ENCODE peak calls at places on chromosome 18, in four cellular contexts. N is brain microvascular endothelial cell, S is stomach, P is body of pancreas. L is an unnamed sample. For H3K36me3, the result is how much of the 10 kb centered on the place peaks cover.

GRCh38 chr18:57819671-57820460 is 16.8 kb upstream of the ATP8B1 start:
- DNase-seq in S (peak), P (peak), N (peak), L (peak)

GRCh38 chr18:76621184-76621583 is 126.1 kb upstream of the ZNF516 start:
- DNase-seq in S (no peak), P (no peak), N (no peak), L (no peak)

GRCh38 chr18:60446821-60447220 is 74.2 kb upstream of the MC4R start:
- DNase-seq in N (peak), P (no peak), S (no peak), L (no peak)

GRCh38 chr18:26746284-26747130 is 119.0 kb downstream of the AQP4 start:
- DNase-seq in N (no peak), P (no peak), S (no peak), L (no peak)

GRCh38 chr18:44536041-44536440 is 144.6 kb upstream of the SETBP1 start:
- DNase-seq in P (no peak), N (peak), S (no peak), L (no peak)

GRCh38 chr18:77203851-77204250 is 45.8 kb upstream of the GALR1 start:
- DNase-seq in S (no peak), N (no peak), P (no peak), L (no peak)

GRCh38 chr18:68438983-68439382 is 275.9 kb downstream of the TMX3 start:
- DNase-seq in N (no peak), P (no peak), S (no peak), L (no peak)

GRCh38 chr18:30139631-30140287 is 902.8 kb downstream of the DSC3 start:
- DNase-seq in S (no peak), N (no peak), P (no peak), L (no peak)

GRCh38 chr18:68679531-68679930 is 35.4 kb downstream of the TMX3 start:
- DNase-seq in S (no peak), N (no peak), P (no peak), L (no peak)

GRCh38 chr18:55228191-55228590 is 268.9 kb upstream of the CCDC68 start:
- DNase-seq in S (no peak), P (no peak), N (no peak), L (no peak)

GRCh38 chr18:46169464-46169941 is 65.3 kb downstream of the HAUS1 start:
- DNase-seq in S (no peak), N (peak), P (no peak), L (no peak)

GRCh38 chr18:6374935-6375529 is 39.7 kb downstream of the L3MBTL4 start:
- DNase-seq in S (no peak), P (no peak), N (no peak), L (no peak)

GRCh38 chr18:37299471-37300304 is 265.9 kb downstream of the CELF4 start:
- DNase-seq in P (peak), S (peak), N (peak), L (peak)

GRCh38 chr18:44846450-44846849 is 165.8 kb downstream of the SETBP1 start:
- DNase-seq in S (no peak), N (no peak), P (no peak), L (no peak)

GRCh38 chr18:48611196-48611595 is 72.4 kb downstream of the CTIF start:
- DNase-seq in S (no peak), N (no peak), P (no peak), L (no peak)

GRCh38 chr18:27413495-27414401 is 228.6 kb upstream of the CHST9 start:
- DNase-seq in P (no peak), N (peak), S (no peak), L (no peak)

GRCh38 chr18:28855524-28855923 is 678.6 kb upstream of the CDH2 start:
- DNase-seq in P (no peak), N (peak), S (no peak), L (no peak)

GRCh38 chr18:75607701-75608100 is 180.2 kb upstream of the SMIM21 start:
- DNase-seq in S (no peak), N (no peak), P (no peak), L (no peak)
- TF ChIP-seq CTCF in S (no peak), N (no peak), P (no peak), L (no peak)

GRCh38 chr18:32104516-32104915 is 12.8 kb downstream of the RNF138 start:
- DNase-seq in S (no peak), P (no peak), N (no peak), L (no peak)

GRCh38 chr18:32114293-32114692 is 22.6 kb downstream of the RNF138 start:
- DNase-seq in P (no peak), S (no peak), N (no peak), L (no peak)

GRCh38 chr18:32111706-32112105 is 20.0 kb downstream of the RNF138 start:
- DNase-seq in N (no peak), P (no peak), S (no peak), L (no peak)

GRCh38 chr18:32110005-32110404 is 18.3 kb downstream of the RNF138 start:
- DNase-seq in S (no peak), P (no peak), N (no peak), L (no peak)
- H3K36me3 ChIP-seq in S (under half), P (under half), N (under half), L (under half)

GRCh38 chr18:74806700-74807416 is 209.2 kb downstream of the ZNF407 start:
- DNase-seq in N (peak), S (no peak), P (no peak), L (no peak)

GRCh38 chr18:74803117-74803516 is 205.4 kb downstream of the ZNF407 start:
- DNase-seq in P (no peak), N (no peak), S (no peak), L (no peak)

GRCh38 chr18:74806073-74806472 is 208.4 kb downstream of the ZNF407 start:
- DNase-seq in P (no peak), S (peak), N (no peak), L (no peak)

GRCh38 chr18:74803769-74804168 is 206.1 kb downstream of the ZNF407 start:
- DNase-seq in S (no peak), N (no peak), P (no peak), L (no peak)

GRCh38 chr18:74804677-74805076 is 207.0 kb downstream of the ZNF407 start:
- DNase-seq in S (no peak), P (no peak), N (no peak), L (no peak)
- TF ChIP-seq CTCF in S (no peak), P (no peak), N (no peak), L (no peak)

DNA sequence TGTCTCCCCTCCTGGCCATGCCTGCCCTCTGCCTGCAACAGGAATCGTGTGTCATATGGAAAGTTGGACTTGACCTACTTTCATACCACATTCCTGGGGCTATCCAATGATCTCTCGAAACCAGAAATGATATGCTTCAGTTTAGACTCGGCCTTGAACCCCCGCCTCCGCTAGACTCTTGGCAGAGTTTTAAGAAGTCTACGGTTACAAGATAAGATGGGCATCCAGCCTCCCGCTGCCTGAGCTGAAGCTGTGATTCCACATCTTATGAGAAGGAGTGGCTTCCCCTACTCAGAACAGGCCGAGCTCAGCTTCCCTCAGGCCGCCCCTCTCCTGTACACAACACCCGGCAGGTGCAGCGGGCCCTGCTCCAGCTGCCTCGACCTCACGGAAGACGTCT is 73.9 kb downstream of the MTCL1 start:
- DNase-seq in P (no peak), S (peak), N (no peak), L (no peak)
- H3K36me3 ChIP-seq in P (under half), S (under half), N (under half), L (under half)

L was measured in psoas muscle.